ENCODE peak calls at places on chromosomes 16 and 17, in ten cellular contexts. One of them, this sample, is unnamed. For H3K27me3, the result is how much of the 10 kb centered on the place peaks cover.

GRCh38 chr17:83109793-83110645 is 30.6 kb downstream of the METRNL start:
- DNase-seq in tibial nerve: peak
- DNase-seq in right lobe of liver: peak
- DNase-seq in breast epithelium: peak
- DNase-seq in suprapubic skin: peak
- DNase-seq in stomach: peak
- DNase-seq in IMR-90: peak
- DNase-seq in transverse colon: peak
- DNase-seq in heart left ventricle: peak
- DNase-seq in ovary: peak
- DNase-seq in this sample: peak

GRCh38 chr17:40320771-40321501 is 12.0 kb downstream of the RARA start:
- DNase-seq in transverse colon: peak
- DNase-seq in ovary: peak
- DNase-seq in heart left ventricle: no peak
- DNase-seq in stomach: no peak
- DNase-seq in right lobe of liver: no peak
- DNase-seq in breast epithelium: no peak
- DNase-seq in suprapubic skin: peak
- DNase-seq in IMR-90: no peak
- DNase-seq in tibial nerve: peak
- DNase-seq in this sample: peak

GRCh38 chr16:67199808-67200198 is 872 bp downstream of the ELMO3 start:
- DNase-seq in IMR-90: no peak
- DNase-seq in right lobe of liver: no peak
- DNase-seq in transverse colon: peak
- DNase-seq in breast epithelium: no peak
- DNase-seq in ovary: peak
- DNase-seq in stomach: no peak
- DNase-seq in tibial nerve: no peak
- DNase-seq in suprapubic skin: no peak
- DNase-seq in heart left ventricle: no peak
- DNase-seq in this sample: no peak

GRCh38 chr17:4229627-4230026 is 34.2 kb downstream of the ANKFY1 start:
- DNase-seq in suprapubic skin: no peak
- DNase-seq in IMR-90: peak
- DNase-seq in stomach: no peak
- DNase-seq in ovary: peak
- DNase-seq in tibial nerve: peak
- DNase-seq in right lobe of liver: no peak
- DNase-seq in breast epithelium: no peak
- DNase-seq in transverse colon: peak
- DNase-seq in heart left ventricle: no peak
- DNase-seq in this sample: no peak

GRCh38 chr17:18965530-18966236 is 13.7 kb downstream of the SLC5A10 start:
- DNase-seq in heart left ventricle: no peak
- DNase-seq in ovary: no peak
- DNase-seq in transverse colon: no peak
- DNase-seq in IMR-90: no peak
- DNase-seq in breast epithelium: no peak
- DNase-seq in right lobe of liver: peak
- DNase-seq in stomach: no peak
- DNase-seq in suprapubic skin: no peak
- DNase-seq in tibial nerve: no peak
- DNase-seq in this sample: no peak

GRCh38 chr17:77506371-77506991 is 365.7 kb downstream of the SEC14L1 start:
- DNase-seq in heart left ventricle: no peak
- DNase-seq in IMR-90: no peak
- DNase-seq in transverse colon: no peak
- DNase-seq in tibial nerve: no peak
- DNase-seq in ovary: no peak
- DNase-seq in stomach: no peak
- DNase-seq in suprapubic skin: no peak
- DNase-seq in breast epithelium: no peak
- DNase-seq in right lobe of liver: no peak
- DNase-seq in this sample: peak

GRCh38 chr17:17824780-17825614 is 11.8 kb downstream of the SREBF1 start:
- DNase-seq in tibial nerve: no peak
- DNase-seq in right lobe of liver: no peak
- DNase-seq in heart left ventricle: no peak
- DNase-seq in ovary: peak
- DNase-seq in IMR-90: no peak
- DNase-seq in breast epithelium: no peak
- DNase-seq in stomach: no peak
- DNase-seq in transverse colon: no peak
- DNase-seq in suprapubic skin: no peak
- DNase-seq in this sample: no peak

GRCh38 chr16:69860233-69861231 is 90.6 kb upstream of the CLEC18A start:
- DNase-seq in IMR-90: no peak
- DNase-seq in stomach: no peak
- DNase-seq in ovary: no peak
- DNase-seq in heart left ventricle: no peak
- DNase-seq in breast epithelium: no peak
- DNase-seq in right lobe of liver: no peak
- DNase-seq in transverse colon: peak
- DNase-seq in tibial nerve: no peak
- DNase-seq in suprapubic skin: no peak
- DNase-seq in this sample: no peak

GRCh38 chr16:79286646-79287423 is 313.7 kb downstream of the MAF start:
- DNase-seq in breast epithelium: no peak
- DNase-seq in right lobe of liver: peak
- DNase-seq in suprapubic skin: no peak
- DNase-seq in ovary: peak
- DNase-seq in transverse colon: peak
- DNase-seq in heart left ventricle: peak
- DNase-seq in stomach: peak
- DNase-seq in tibial nerve: peak
- DNase-seq in IMR-90: no peak
- DNase-seq in this sample: no peak

GRCh38 chr17:6894206-6894528 is 62.6 kb upstream of the TEKT1 start:
- DNase-seq in suprapubic skin: no peak
- DNase-seq in tibial nerve: no peak
- DNase-seq in right lobe of liver: peak
- DNase-seq in heart left ventricle: peak
- DNase-seq in ovary: no peak
- DNase-seq in breast epithelium: no peak
- DNase-seq in transverse colon: no peak
- DNase-seq in stomach: no peak
- DNase-seq in IMR-90: no peak
- DNase-seq in this sample: no peak

GRCh38 chr16:77789085-77789611 is 784 bp downstream of the VAT1L start:
- DNase-seq in heart left ventricle: no peak
- DNase-seq in right lobe of liver: no peak
- DNase-seq in breast epithelium: no peak
- DNase-seq in suprapubic skin: no peak
- DNase-seq in tibial nerve: no peak
- DNase-seq in stomach: no peak
- DNase-seq in ovary: no peak
- DNase-seq in IMR-90: no peak
- DNase-seq in transverse colon: no peak
- DNase-seq in this sample: no peak

GRCh38 chr16:77788196-77789084 is at the start of gene VAT1L:
- DNase-seq in heart left ventricle: no peak
- DNase-seq in transverse colon: no peak
- DNase-seq in right lobe of liver: peak
- DNase-seq in stomach: no peak
- DNase-seq in ovary: no peak
- DNase-seq in suprapubic skin: no peak
- DNase-seq in IMR-90: peak
- DNase-seq in breast epithelium: no peak
- DNase-seq in tibial nerve: no peak
- DNase-seq in this sample: no peak

GRCh38 chr16:77785365-77785764 is 3.0 kb upstream of the VAT1L start:
- DNase-seq in transverse colon: no peak
- DNase-seq in stomach: no peak
- DNase-seq in tibial nerve: no peak
- DNase-seq in heart left ventricle: no peak
- DNase-seq in right lobe of liver: no peak
- DNase-seq in IMR-90: no peak
- DNase-seq in ovary: no peak
- DNase-seq in suprapubic skin: no peak
- DNase-seq in breast epithelium: no peak
- DNase-seq in this sample: no peak

GRCh38 chr16:77786448-77786847 is 1.9 kb upstream of the VAT1L start:
- DNase-seq in breast epithelium: no peak
- DNase-seq in ovary: no peak
- DNase-seq in transverse colon: no peak
- DNase-seq in tibial nerve: no peak
- DNase-seq in heart left ventricle: no peak
- DNase-seq in stomach: no peak
- DNase-seq in right lobe of liver: no peak
- DNase-seq in suprapubic skin: no peak
- DNase-seq in IMR-90: no peak
- DNase-seq in this sample: no peak

GRCh38 chr16:77787452-77787851 is 912 bp upstream of the VAT1L start:
- DNase-seq in suprapubic skin: no peak
- DNase-seq in ovary: no peak
- DNase-seq in IMR-90: no peak
- DNase-seq in heart left ventricle: no peak
- DNase-seq in right lobe of liver: no peak
- DNase-seq in tibial nerve: no peak
- DNase-seq in stomach: no peak
- DNase-seq in transverse colon: no peak
- DNase-seq in breast epithelium: no peak
- DNase-seq in this sample: no peak
- H3K27me3 ChIP-seq in suprapubic skin: half or more
- H3K27me3 ChIP-seq in ovary: under half
- H3K27me3 ChIP-seq in IMR-90: under half
- H3K27me3 ChIP-seq in heart left ventricle: under half
- H3K27me3 ChIP-seq in right lobe of liver: under half
- H3K27me3 ChIP-seq in tibial nerve: under half
- H3K27me3 ChIP-seq in stomach: under half
- H3K27me3 ChIP-seq in transverse colon: half or more
- H3K27me3 ChIP-seq in breast epithelium: under half
- H3K27me3 ChIP-seq in this sample: under half

GRCh38 chr16:68834550-68834949 is 8.8 kb upstream of the TANGO6 start:
- DNase-seq in ovary: no peak
- DNase-seq in tibial nerve: no peak
- DNase-seq in right lobe of liver: no peak
- DNase-seq in IMR-90: peak
- DNase-seq in heart left ventricle: no peak
- DNase-seq in stomach: no peak
- DNase-seq in transverse colon: no peak
- DNase-seq in breast epithelium: no peak
- DNase-seq in suprapubic skin: no peak
- DNase-seq in this sample: no peak
- TF ChIP-seq CTCF in ovary: no peak
- TF ChIP-seq CTCF in tibial nerve: no peak
- TF ChIP-seq CTCF in right lobe of liver: no peak
- TF ChIP-seq CTCF in IMR-90: no peak
- TF ChIP-seq CTCF in heart left ventricle: no peak
- TF ChIP-seq CTCF in stomach: no peak
- TF ChIP-seq CTCF in transverse colon: no peak
- TF ChIP-seq CTCF in breast epithelium: no peak
- TF ChIP-seq CTCF in suprapubic skin: no peak
- TF ChIP-seq CTCF in this sample: no peak

GRCh38 chr17:2138318-2138717 is 83.4 kb downstream of the HIC1 start:
- DNase-seq in suprapubic skin: no peak
- DNase-seq in transverse colon: peak
- DNase-seq in IMR-90: no peak
- DNase-seq in ovary: no peak
- DNase-seq in tibial nerve: no peak
- DNase-seq in breast epithelium: no peak
- DNase-seq in right lobe of liver: no peak
- DNase-seq in stomach: no peak
- DNase-seq in heart left ventricle: no peak
- DNase-seq in this sample: peak
- TF ChIP-seq POLR2A in suprapubic skin: no peak
- TF ChIP-seq POLR2A in transverse colon: no peak
- TF ChIP-seq POLR2A in IMR-90: no peak
- TF ChIP-seq POLR2A in ovary: no peak
- TF ChIP-seq POLR2A in tibial nerve: no peak
- TF ChIP-seq POLR2A in breast epithelium: no peak
- TF ChIP-seq POLR2A in right lobe of liver: no peak
- TF ChIP-seq POLR2A in stomach: no peak
- TF ChIP-seq POLR2A in heart left ventricle: no peak
- TF ChIP-seq POLR2A in this sample: no peak

GRCh38 chr17:36933174-36934143 is 3.8 kb upstream of the LHX1 start:
- DNase-seq in IMR-90: no peak
- DNase-seq in heart left ventricle: no peak
- DNase-seq in transverse colon: no peak
- DNase-seq in suprapubic skin: no peak
- DNase-seq in stomach: no peak
- DNase-seq in breast epithelium: no peak
- DNase-seq in tibial nerve: no peak
- DNase-seq in ovary: no peak
- DNase-seq in right lobe of liver: no peak
- DNase-seq in this sample: no peak

GRCh38 chr17:36931697-36932382 is 5.4 kb upstream of the LHX1 start:
- DNase-seq in heart left ventricle: no peak
- DNase-seq in stomach: no peak
- DNase-seq in transverse colon: no peak
- DNase-seq in ovary: no peak
- DNase-seq in tibial nerve: no peak
- DNase-seq in suprapubic skin: no peak
- DNase-seq in breast epithelium: no peak
- DNase-seq in right lobe of liver: no peak
- DNase-seq in IMR-90: no peak
- DNase-seq in this sample: no peak

GRCh38 chr17:36932383-36933173 is 4.7 kb upstream of the LHX1 start:
- DNase-seq in stomach: no peak
- DNase-seq in right lobe of liver: no peak
- DNase-seq in heart left ventricle: no peak
- DNase-seq in breast epithelium: no peak
- DNase-seq in suprapubic skin: no peak
- DNase-seq in tibial nerve: no peak
- DNase-seq in transverse colon: no peak
- DNase-seq in IMR-90: no peak
- DNase-seq in ovary: no peak
- DNase-seq in this sample: no peak

GRCh38 chr17:36930501-36930900 is 6.8 kb upstream of the LHX1 start:
- DNase-seq in heart left ventricle: no peak
- DNase-seq in tibial nerve: no peak
- DNase-seq in right lobe of liver: no peak
- DNase-seq in stomach: no peak
- DNase-seq in breast epithelium: no peak
- DNase-seq in transverse colon: no peak
- DNase-seq in IMR-90: no peak
- DNase-seq in ovary: no peak
- DNase-seq in suprapubic skin: no peak
- DNase-seq in this sample: no peak

DNA sequence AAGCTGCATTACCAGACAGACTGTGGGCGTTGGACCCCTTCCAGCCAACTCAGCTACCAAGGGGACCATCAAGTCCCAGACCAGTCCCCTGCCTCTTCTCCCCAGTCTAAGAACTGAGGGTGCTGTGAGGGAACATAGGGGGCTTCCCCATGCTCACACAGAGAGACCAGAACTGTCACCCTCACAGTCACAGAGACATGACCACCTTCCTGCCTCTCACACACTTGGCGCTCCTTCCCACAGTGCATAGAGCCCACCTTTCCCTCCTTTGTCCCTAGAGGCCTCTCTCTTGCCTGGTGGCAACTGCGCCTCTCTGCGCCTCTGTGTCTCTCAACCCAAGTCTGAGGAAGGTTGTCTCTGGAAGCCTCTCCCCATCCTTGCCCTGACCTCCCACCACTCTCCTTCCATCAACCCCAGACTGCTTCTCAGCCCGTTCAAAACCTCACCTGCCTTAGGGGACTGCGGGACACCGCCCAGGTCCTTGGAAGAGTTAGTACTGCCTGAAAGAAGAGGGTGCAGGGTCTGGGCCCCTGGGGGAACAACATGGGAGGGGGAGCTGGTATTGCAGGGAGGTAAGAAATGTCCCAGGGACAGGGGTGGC is 6.1 kb upstream of the LHX1 start:
- DNase-seq in stomach: no peak
- DNase-seq in ovary: no peak
- DNase-seq in tibial nerve: no peak
- DNase-seq in breast epithelium: no peak
- DNase-seq in IMR-90: no peak
- DNase-seq in right lobe of liver: no peak
- DNase-seq in heart left ventricle: no peak
- DNase-seq in transverse colon: no peak
- DNase-seq in suprapubic skin: no peak
- DNase-seq in this sample: no peak
- H3K27me3 ChIP-seq in stomach: half or more
- H3K27me3 ChIP-seq in ovary: under half
- H3K27me3 ChIP-seq in tibial nerve: under half
- H3K27me3 ChIP-seq in breast epithelium: under half
- H3K27me3 ChIP-seq in IMR-90: half or more
- H3K27me3 ChIP-seq in right lobe of liver: under half
- H3K27me3 ChIP-seq in heart left ventricle: half or more
- H3K27me3 ChIP-seq in transverse colon: half or more
- H3K27me3 ChIP-seq in suprapubic skin: half or more
- H3K27me3 ChIP-seq in this sample: half or more

This sample was measured in Peyer's patch.